ENCODE peak calls at places on chromosomes 7 and 10, in ten cellular contexts. V is upper lobe of right lung, K is tibial artery, P is astrocyte, H is AG04450, N is PC-3, A is MG63, S is aorta, J is colonic mucosa, X is body of pancreas. G is an unnamed sample.

GRCh38 chr7:16657656-16658279 is 11.8 kb downstream of the BZW2 start:
- DNase-seq in S (no peak), H (peak; percentile 85), N (peak; percentile 37), P (peak; percentile 76), X (peak; percentile 29), K (no peak), V (no peak), A (peak; percentile 40), J (no peak), G (peak; percentile 8)

GRCh38 chr10:126561499-126562208 is 108.8 kb downstream of the C10orf90 start:
- DNase-seq in H (no peak), J (no peak), P (peak; percentile 21), K (no peak), X (no peak), V (no peak), N (no peak), A (no peak), S (no peak), G (no peak)

GRCh38 chr10:4545077-4545476 is 280.9 kb upstream of the AKR1E2 start:
- DNase-seq in S (no peak), A (no peak), V (no peak), K (no peak), X (no peak), N (no peak), P (no peak), H (no peak), J (no peak), G (no peak)

GRCh38 chr7:124773938-124774337 is 8.3 kb upstream of the GPR37 start:
- DNase-seq in X (no peak), V (no peak), A (no peak), P (no peak), J (no peak), H (no peak), S (no peak), K (no peak), N (no peak), G (no peak)

GRCh38 chr10:47137311-47137851 is 162.6 kb upstream of the GDF10 start:
- DNase-seq in K (no peak), H (peak; percentile 72), V (no peak), A (no peak), N (peak; percentile 62), P (peak; percentile 91), S (no peak), J (no peak), X (no peak), G (no peak)

GRCh38 chr7:142523821-142524460 is 225.3 kb upstream of the PRSS1 start:
- DNase-seq in J (no peak), N (no peak), A (no peak), P (no peak), X (no peak), K (no peak), S (no peak), V (no peak), H (no peak), G (no peak)

GRCh38 chr7:116809636-116810266 is 52.6 kb upstream of the CAPZA2 start:
- DNase-seq in S (no peak), X (peak; percentile 38), N (peak; percentile 87), P (peak; percentile 40), K (no peak), A (no peak), V (no peak), J (peak; percentile 66), H (peak; percentile 32), G (peak; percentile 54)

GRCh38 chr10:52597189-52597863 is 175.3 kb downstream of the MBL2 start:
- DNase-seq in S (no peak), N (peak; percentile 52), V (no peak), J (no peak), A (no peak), H (no peak), K (no peak), X (no peak), P (no peak), G (no peak)

GRCh38 chr10:77892021-77892739 is 34.4 kb downstream of the DLG5 start:
- DNase-seq in S (no peak), H (no peak), V (no peak), X (peak; percentile 75), N (no peak), P (no peak), K (no peak), A (no peak), J (no peak), G (no peak)

GRCh38 chr7:116087291-116087690 is 56.7 kb upstream of the TFEC start:
- DNase-seq in A (no peak), H (no peak), S (no peak), V (no peak), X (no peak), P (no peak), J (no peak), K (no peak), N (no peak), G (no peak)

GRCh38 chr7:127907638-127908040 is 123.6 kb downstream of the LRRC4 start:
- DNase-seq in J (no peak), P (peak; percentile 79), X (no peak), S (no peak), N (peak; percentile 56), K (no peak), H (peak; percentile 59), A (no peak), V (no peak), G (peak; percentile 20)

GRCh38 chr10:31190488-31190887 is 128.5 kb upstream of the ZEB1 start:
- DNase-seq in K (no peak), A (no peak), V (no peak), P (no peak), S (no peak), X (no peak), J (no peak), N (no peak), H (no peak), G (no peak)

GRCh38 chr7:114083714-114084113 is 164.9 kb upstream of the PPP1R3A start:
- DNase-seq in J (no peak), A (no peak), S (no peak), N (no peak), X (no peak), H (no peak), K (no peak), V (no peak), P (no peak), G (no peak)

GRCh38 chr7:19146699-19147098 is 1.5 kb upstream of the FERD3L start:
- DNase-seq in J (no peak), P (peak; percentile 16), N (peak; percentile 46), S (no peak), X (no peak), K (no peak), V (no peak), H (no peak), A (no peak), G (peak; percentile 55)

GRCh38 chr7:19143930-19144574 is 1.2 kb downstream of the FERD3L start:
- DNase-seq in J (no peak), P (no peak), A (no peak), X (no peak), V (no peak), S (no peak), N (no peak), H (no peak), K (no peak), G (no peak)

GRCh38 chr7:19145429-19146201 is 394 bp upstream of the FERD3L start:
- DNase-seq in J (no peak), S (no peak), P (no peak), H (no peak), N (no peak), X (no peak), A (no peak), K (no peak), V (no peak), G (no peak)

GRCh38 chr7:19139706-19140327 is 5.4 kb downstream of the FERD3L start:
- DNase-seq in A (no peak), K (no peak), J (no peak), S (no peak), P (no peak), N (no peak), V (no peak), X (no peak), H (no peak), G (no peak)

GRCh38 chr7:19144661-19145428 is at the start of gene FERD3L:
- DNase-seq in V (no peak), N (no peak), K (no peak), P (no peak), A (no peak), X (no peak), J (no peak), H (no peak), S (peak; percentile 65), G (no peak)
- H3K27me3 ChIP-seq in V (peaks cover 51% of the 10 kb centered on the region), N (no peaks in the 10 kb centered on the region), K (peaks cover 48% of the 10 kb centered on the region), P (peaks cover 37% of the 10 kb centered on the region), A (no peaks in the 10 kb centered on the region), X (peaks cover 10% of the 10 kb centered on the region), J (peaks cover 13% of the 10 kb centered on the region), H (peaks cover 33% of the 10 kb centered on the region), S (no peaks in the 10 kb centered on the region), G (no peaks in the 10 kb centered on the region)

GRCh38 chr7:54161621-54162020 is 380.6 kb upstream of the VSTM2A start:
- DNase-seq in X (no peak), V (no peak), H (no peak), K (no peak), S (no peak), N (no peak), J (no peak), P (no peak), A (no peak), G (no peak)
- H3K9me3 ChIP-seq in X (no peaks in the 10 kb centered on the region), V (no peaks in the 10 kb centered on the region), H (no peaks in the 10 kb centered on the region), K (no peaks in the 10 kb centered on the region), S (no peaks in the 10 kb centered on the region), N (no peaks in the 10 kb centered on the region), J (no peaks in the 10 kb centered on the region), P (peaks cover 5% of the 10 kb centered on the region), A (no peaks in the 10 kb centered on the region), G (no peaks in the 10 kb centered on the region)

DNA sequence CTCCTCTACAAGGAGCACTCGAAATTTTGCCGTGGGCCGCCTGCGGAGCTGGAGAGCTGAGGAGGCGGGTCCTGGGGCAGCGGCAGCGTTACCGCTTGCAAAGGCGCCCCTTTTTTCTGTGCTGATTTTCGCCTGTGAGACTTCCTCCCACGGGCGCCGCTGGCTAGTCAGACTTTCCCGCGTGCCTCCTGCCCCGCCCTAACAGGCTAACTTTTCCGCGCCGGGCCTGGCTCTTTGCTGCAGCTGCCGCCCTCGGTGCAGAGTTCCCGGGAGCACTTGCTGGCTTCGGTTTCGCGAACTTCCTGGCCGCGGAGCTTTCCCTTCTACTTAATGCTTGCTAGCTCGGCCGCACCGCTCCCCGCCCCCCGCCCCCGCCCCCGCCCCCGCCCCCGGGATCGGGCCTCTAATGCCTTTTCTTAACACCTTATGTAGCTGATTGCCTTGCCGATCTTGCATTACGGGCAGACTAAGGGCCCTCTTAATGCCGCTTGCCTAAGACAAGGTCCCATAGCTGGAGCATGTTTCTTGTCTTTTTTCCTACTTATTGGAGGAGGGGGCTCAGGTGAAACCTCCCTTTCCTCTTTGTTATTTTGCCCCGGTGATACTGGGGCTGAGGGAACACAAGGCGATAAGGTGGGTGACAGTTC is 37.9 kb upstream of the RASGEF1A start:
- DNase-seq in J (peak; percentile 80), P (peak; percentile 27), H (no peak), N (peak; percentile 54), X (peak; percentile 65), K (peak; percentile 72), V (peak; percentile 91), A (peak; percentile 75), S (peak; percentile 92), G (peak; percentile 51)
- H3K27me3 ChIP-seq in J (no peaks in the 10 kb centered on the region), P (peaks cover 37% of the 10 kb centered on the region), H (peaks cover 22% of the 10 kb centered on the region), N (peaks cover 23% of the 10 kb centered on the region), X (no peaks in the 10 kb centered on the region), K (peaks cover 18% of the 10 kb centered on the region), V (no peaks in the 10 kb centered on the region), A (peaks cover 14% of the 10 kb centered on the region), S (no peaks in the 10 kb centered on the region), G (no peaks in the 10 kb centered on the region)

DNA sequence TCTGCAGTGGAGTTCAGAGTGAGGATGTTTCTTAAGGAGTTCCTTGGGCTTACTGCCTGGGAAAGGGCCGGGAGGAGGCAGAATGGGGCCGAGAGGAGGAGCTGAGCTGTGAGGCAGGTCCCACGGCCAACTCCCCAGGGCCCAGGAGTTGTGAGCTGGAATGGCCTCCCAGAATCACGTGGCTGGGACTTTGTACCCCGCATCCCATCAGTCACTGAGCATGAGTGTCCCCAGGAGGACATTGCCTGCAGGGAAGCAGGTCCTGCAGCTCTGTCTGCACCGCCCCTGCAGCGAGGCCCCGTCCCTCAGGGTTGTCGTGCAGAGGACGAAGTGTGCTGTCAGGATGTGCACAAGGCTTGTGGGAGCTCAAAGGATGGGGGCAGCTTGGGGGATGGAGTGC is 75.5 kb downstream of the DYNC2I1 start:
- DNase-seq in K (no peak), A (no peak), S (no peak), H (no peak), V (no peak), X (no peak), J (no peak), P (no peak), N (no peak), G (no peak)
- H3K9me3 ChIP-seq in K (peaks cover 11% of the 10 kb centered on the region), A (no peaks in the 10 kb centered on the region), S (peaks cover 3% of the 10 kb centered on the region), H (peaks cover 8% of the 10 kb centered on the region), V (no peaks in the 10 kb centered on the region), X (no peaks in the 10 kb centered on the region), J (no peaks in the 10 kb centered on the region), P (no peaks in the 10 kb centered on the region), N (no peaks in the 10 kb centered on the region), G (no peaks in the 10 kb centered on the region)